ENCODE peak calls at places on chromosome 5, in eight cellular contexts. One of them, this sample, is unnamed.

GRCh38 chr5:61322738-61323429 is 9.2 kb upstream of the ZSWIM6 start:
- DNase-seq in H9: no peak
- DNase-seq in colonic mucosa: peak; percentile 78
- DNase-seq in CD8-positive, alpha-beta memory T cell: no peak
- DNase-seq in stomach: peak; percentile 69
- DNase-seq in esophagus muscularis mucosa: no peak
- DNase-seq in body of pancreas: peak; percentile 43
- DNase-seq in cardiac muscle cell: peak; percentile 76
- DNase-seq in this sample: no peak

GRCh38 chr5:72256536-72256935 is 63.5 kb downstream of the MRPS27 start:
- DNase-seq in CD8-positive, alpha-beta memory T cell: no peak
- DNase-seq in esophagus muscularis mucosa: no peak
- DNase-seq in stomach: no peak
- DNase-seq in body of pancreas: no peak
- DNase-seq in colonic mucosa: no peak
- DNase-seq in cardiac muscle cell: no peak
- DNase-seq in H9: no peak
- DNase-seq in this sample: no peak

GRCh38 chr5:92070786-92071185 is 687.7 kb upstream of the ARRDC3 start:
- DNase-seq in CD8-positive, alpha-beta memory T cell: no peak
- DNase-seq in body of pancreas: no peak
- DNase-seq in colonic mucosa: no peak
- DNase-seq in esophagus muscularis mucosa: no peak
- DNase-seq in cardiac muscle cell: no peak
- DNase-seq in stomach: no peak
- DNase-seq in H9: no peak
- DNase-seq in this sample: no peak

GRCh38 chr5:171425596-171426244 is 6.3 kb downstream of the FGF18 start:
- DNase-seq in colonic mucosa: no peak
- DNase-seq in stomach: peak; percentile 13
- DNase-seq in H9: peak; percentile 16
- DNase-seq in esophagus muscularis mucosa: no peak
- DNase-seq in cardiac muscle cell: no peak
- DNase-seq in body of pancreas: no peak
- DNase-seq in CD8-positive, alpha-beta memory T cell: no peak
- DNase-seq in this sample: no peak

GRCh38 chr5:35904443-35905132 is 33.8 kb downstream of the CAPSL start:
- DNase-seq in stomach: no peak
- DNase-seq in CD8-positive, alpha-beta memory T cell: no peak
- DNase-seq in body of pancreas: no peak
- DNase-seq in colonic mucosa: no peak
- DNase-seq in cardiac muscle cell: no peak
- DNase-seq in H9: no peak
- DNase-seq in esophagus muscularis mucosa: no peak
- DNase-seq in this sample: no peak

GRCh38 chr5:56862909-56863308 is 46.5 kb upstream of the SETD9 start:
- DNase-seq in body of pancreas: no peak
- DNase-seq in esophagus muscularis mucosa: no peak
- DNase-seq in colonic mucosa: no peak
- DNase-seq in H9: no peak
- DNase-seq in CD8-positive, alpha-beta memory T cell: no peak
- DNase-seq in stomach: no peak
- DNase-seq in cardiac muscle cell: no peak
- DNase-seq in this sample: no peak

GRCh38 chr5:140833993-140834392 is at the start of gene PCDHA7:
- DNase-seq in stomach: no peak
- DNase-seq in cardiac muscle cell: peak; percentile 34
- DNase-seq in CD8-positive, alpha-beta memory T cell: no peak
- DNase-seq in colonic mucosa: no peak
- DNase-seq in esophagus muscularis mucosa: no peak
- DNase-seq in H9: no peak
- DNase-seq in body of pancreas: no peak
- DNase-seq in this sample: no peak

GRCh38 chr5:137753986-137754235 is 252 bp downstream of the HNRNPA0 start:
- DNase-seq in stomach: no peak
- DNase-seq in body of pancreas: no peak
- DNase-seq in colonic mucosa: no peak
- DNase-seq in esophagus muscularis mucosa: peak; percentile 94
- DNase-seq in cardiac muscle cell: no peak
- DNase-seq in CD8-positive, alpha-beta memory T cell: no peak
- DNase-seq in H9: no peak
- DNase-seq in this sample: no peak

GRCh38 chr5:177023247-177023703 is 779 bp downstream of the ZNF346 start:
- DNase-seq in body of pancreas: no peak
- DNase-seq in stomach: no peak
- DNase-seq in CD8-positive, alpha-beta memory T cell: no peak
- DNase-seq in esophagus muscularis mucosa: no peak
- DNase-seq in cardiac muscle cell: peak; percentile 14
- DNase-seq in colonic mucosa: peak; percentile 21
- DNase-seq in H9: no peak
- DNase-seq in this sample: no peak

GRCh38 chr5:145752947-145753346 is 82.2 kb downstream of the PRELID2 start:
- DNase-seq in H9: no peak
- DNase-seq in CD8-positive, alpha-beta memory T cell: no peak
- DNase-seq in colonic mucosa: no peak
- DNase-seq in stomach: no peak
- DNase-seq in cardiac muscle cell: peak; percentile 20
- DNase-seq in esophagus muscularis mucosa: no peak
- DNase-seq in body of pancreas: no peak
- DNase-seq in this sample: no peak

GRCh38 chr5:59390074-59390659 is 503.4 kb downstream of the PDE4D start:
- DNase-seq in stomach: no peak
- DNase-seq in CD8-positive, alpha-beta memory T cell: no peak
- DNase-seq in esophagus muscularis mucosa: no peak
- DNase-seq in colonic mucosa: peak; percentile 32
- DNase-seq in H9: no peak
- DNase-seq in body of pancreas: peak; percentile 26
- DNase-seq in cardiac muscle cell: peak; percentile 59
- DNase-seq in this sample: peak; percentile 28

GRCh38 chr5:130992095-130992494 is 173.0 kb downstream of the HINT1 start:
- DNase-seq in cardiac muscle cell: peak; percentile 2
- DNase-seq in body of pancreas: no peak
- DNase-seq in H9: no peak
- DNase-seq in esophagus muscularis mucosa: no peak
- DNase-seq in CD8-positive, alpha-beta memory T cell: no peak
- DNase-seq in stomach: no peak
- DNase-seq in colonic mucosa: no peak
- DNase-seq in this sample: no peak

GRCh38 chr5:127320032-127320945 is 29.7 kb downstream of the MEGF10 start:
- DNase-seq in esophagus muscularis mucosa: no peak
- DNase-seq in H9: no peak
- DNase-seq in body of pancreas: peak; percentile 23
- DNase-seq in stomach: no peak
- DNase-seq in CD8-positive, alpha-beta memory T cell: no peak
- DNase-seq in colonic mucosa: no peak
- DNase-seq in cardiac muscle cell: peak; percentile 47
- DNase-seq in this sample: no peak

GRCh38 chr5:165039748-165040147 is 1534.3 kb downstream of the MAT2B start:
- DNase-seq in H9: no peak
- DNase-seq in colonic mucosa: no peak
- DNase-seq in esophagus muscularis mucosa: no peak
- DNase-seq in stomach: no peak
- DNase-seq in cardiac muscle cell: no peak
- DNase-seq in body of pancreas: no peak
- DNase-seq in CD8-positive, alpha-beta memory T cell: no peak
- DNase-seq in this sample: no peak

GRCh38 chr5:17355585-17356346 is 138.3 kb downstream of the BASP1 start:
- DNase-seq in cardiac muscle cell: no peak
- DNase-seq in esophagus muscularis mucosa: no peak
- DNase-seq in H9: no peak
- DNase-seq in CD8-positive, alpha-beta memory T cell: no peak
- DNase-seq in colonic mucosa: no peak
- DNase-seq in stomach: no peak
- DNase-seq in body of pancreas: no peak
- DNase-seq in this sample: no peak

GRCh38 chr5:174376726-174377373 is 331.3 kb downstream of the NSG2 start:
- DNase-seq in stomach: no peak
- DNase-seq in CD8-positive, alpha-beta memory T cell: no peak
- DNase-seq in body of pancreas: no peak
- DNase-seq in H9: no peak
- DNase-seq in colonic mucosa: no peak
- DNase-seq in cardiac muscle cell: no peak
- DNase-seq in esophagus muscularis mucosa: no peak
- DNase-seq in this sample: no peak

DNA sequence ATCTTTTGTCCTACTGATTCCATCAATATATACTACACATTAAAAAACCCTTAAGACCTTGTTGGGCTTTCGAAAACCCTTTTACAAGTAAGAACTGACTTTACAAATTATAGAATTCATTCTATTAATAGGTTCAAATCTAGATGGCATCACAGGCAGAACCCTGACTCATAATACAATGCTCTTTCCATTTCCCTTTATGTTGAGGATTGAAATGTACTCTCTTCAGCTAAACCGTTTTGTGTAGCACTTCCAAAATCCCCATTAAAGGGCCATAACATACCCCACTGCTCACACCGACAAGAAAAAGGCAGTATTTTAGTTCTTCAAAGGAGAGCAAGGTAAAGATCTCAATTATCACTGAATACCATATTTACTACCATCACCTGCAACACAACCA is 11.1 kb downstream of the CSNK1A1 start:
- DNase-seq in stomach: no peak
- DNase-seq in body of pancreas: no peak
- DNase-seq in H9: no peak
- DNase-seq in colonic mucosa: no peak
- DNase-seq in cardiac muscle cell: no peak
- DNase-seq in esophagus muscularis mucosa: no peak
- DNase-seq in CD8-positive, alpha-beta memory T cell: no peak
- DNase-seq in this sample: no peak
- H3K4me1 ChIP-seq in stomach: peaks cover 98% of the 10 kb centered on the region
- H3K4me1 ChIP-seq in body of pancreas: peaks cover 56% of the 10 kb centered on the region
- H3K4me1 ChIP-seq in H9: no peaks in the 10 kb centered on the region
- H3K4me1 ChIP-seq in colonic mucosa: peaks cover 6% of the 10 kb centered on the region
- H3K4me1 ChIP-seq in cardiac muscle cell: peaks cover 25% of the 10 kb centered on the region
- H3K4me1 ChIP-seq in esophagus muscularis mucosa: peaks cover 98% of the 10 kb centered on the region
- H3K4me1 ChIP-seq in CD8-positive, alpha-beta memory T cell: peaks cover 62% of the 10 kb centered on the region
- H3K4me1 ChIP-seq in this sample: peaks cover 29% of the 10 kb centered on the region

DNA sequence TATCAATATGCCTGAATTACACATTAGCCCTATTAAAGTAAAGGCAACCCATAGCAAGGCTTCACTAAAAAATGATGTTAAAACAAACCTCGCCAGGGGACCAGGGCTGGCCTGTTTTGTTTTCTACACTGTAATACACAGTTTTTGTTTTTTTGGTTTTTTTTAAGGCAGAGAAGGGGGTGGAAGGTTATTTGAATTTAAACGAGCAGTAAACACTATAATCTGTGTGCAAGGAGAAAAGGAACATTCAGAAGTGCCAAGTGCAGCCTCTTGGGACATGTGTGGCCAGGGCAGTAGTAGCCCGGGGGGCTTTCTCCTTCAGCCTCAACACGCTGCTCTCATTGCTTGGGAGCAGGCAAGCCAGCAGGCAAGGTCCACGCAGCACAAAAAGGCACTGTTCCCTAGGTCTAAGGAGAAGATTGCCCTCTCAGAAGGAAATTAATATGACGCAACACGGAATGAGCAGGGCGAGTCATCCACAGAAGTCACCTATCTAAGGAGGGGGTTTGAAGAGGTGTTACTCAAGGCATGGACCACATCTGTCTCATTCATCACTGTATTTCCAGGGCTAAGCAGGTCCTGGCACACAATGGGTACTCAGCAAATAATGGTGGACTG is 16.2 kb downstream of the SIL1 start:
- DNase-seq in colonic mucosa: peak; percentile 34
- DNase-seq in cardiac muscle cell: peak; percentile 57
- DNase-seq in body of pancreas: no peak
- DNase-seq in stomach: no peak
- DNase-seq in esophagus muscularis mucosa: no peak
- DNase-seq in CD8-positive, alpha-beta memory T cell: no peak
- DNase-seq in H9: no peak
- DNase-seq in this sample: no peak
- H3K4me1 ChIP-seq in colonic mucosa: peaks cover 5% of the 10 kb centered on the region
- H3K4me1 ChIP-seq in cardiac muscle cell: peaks cover 78% of the 10 kb centered on the region
- H3K4me1 ChIP-seq in body of pancreas: peaks cover 89% of the 10 kb centered on the region
- H3K4me1 ChIP-seq in stomach: peaks cover 97% of the 10 kb centered on the region
- H3K4me1 ChIP-seq in esophagus muscularis mucosa: peaks cover 97% of the 10 kb centered on the region
- H3K4me1 ChIP-seq in CD8-positive, alpha-beta memory T cell: no peaks in the 10 kb centered on the region
- H3K4me1 ChIP-seq in H9: no peaks in the 10 kb centered on the region
- H3K4me1 ChIP-seq in this sample: peaks cover 32% of the 10 kb centered on the region

DNA sequence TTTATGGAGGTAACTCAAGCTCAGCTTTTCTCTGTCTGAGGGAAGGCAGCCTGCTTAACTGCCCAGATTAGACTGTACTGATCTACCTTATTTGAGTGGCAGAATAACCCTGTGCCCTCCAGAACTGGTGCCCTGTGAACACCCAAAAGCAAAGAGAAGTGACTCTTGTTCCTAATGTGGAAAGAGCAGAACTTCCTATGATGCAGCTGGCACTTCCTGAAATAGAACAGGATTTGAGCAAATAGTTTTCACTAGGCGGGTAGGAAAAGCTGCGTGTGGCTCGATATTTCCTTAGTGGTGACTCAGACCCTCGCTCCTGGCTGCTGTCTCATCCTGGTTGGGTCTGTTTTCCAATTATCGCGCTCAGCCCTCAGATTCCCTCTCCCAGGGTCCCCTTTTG is 89.9 kb downstream of the SH3TC2 start:
- DNase-seq in esophagus muscularis mucosa: no peak
- DNase-seq in body of pancreas: peak; percentile 31
- DNase-seq in stomach: peak; percentile 35
- DNase-seq in cardiac muscle cell: peak; percentile 71
- DNase-seq in H9: no peak
- DNase-seq in CD8-positive, alpha-beta memory T cell: no peak
- DNase-seq in colonic mucosa: no peak
- DNase-seq in this sample: peak; percentile 20
- H3K4me1 ChIP-seq in esophagus muscularis mucosa: peaks cover 39% of the 10 kb centered on the region
- H3K4me1 ChIP-seq in body of pancreas: peaks cover 10% of the 10 kb centered on the region
- H3K4me1 ChIP-seq in stomach: peaks cover 36% of the 10 kb centered on the region
- H3K4me1 ChIP-seq in cardiac muscle cell: peaks cover 8% of the 10 kb centered on the region
- H3K4me1 ChIP-seq in H9: peaks cover 10% of the 10 kb centered on the region
- H3K4me1 ChIP-seq in CD8-positive, alpha-beta memory T cell: no peaks in the 10 kb centered on the region
- H3K4me1 ChIP-seq in colonic mucosa: no peaks in the 10 kb centered on the region
- H3K4me1 ChIP-seq in this sample: no peaks in the 10 kb centered on the region

GRCh38 chr5:180811012-180811622 is 8.5 kb upstream of the MGAT1 start:
- DNase-seq in body of pancreas: no peak
- DNase-seq in colonic mucosa: no peak
- DNase-seq in CD8-positive, alpha-beta memory T cell: no peak
- DNase-seq in esophagus muscularis mucosa: no peak
- DNase-seq in stomach: no peak
- DNase-seq in H9: no peak
- DNase-seq in cardiac muscle cell: no peak
- DNase-seq in this sample: peak; percentile 17

GRCh38 chr5:180810210-180811011 is 7.8 kb upstream of the MGAT1 start:
- DNase-seq in cardiac muscle cell: peak; percentile 97
- DNase-seq in H9: peak; percentile 95
- DNase-seq in esophagus muscularis mucosa: peak; percentile 99
- DNase-seq in body of pancreas: peak; percentile 96
- DNase-seq in stomach: peak; percentile 97
- DNase-seq in CD8-positive, alpha-beta memory T cell: peak; percentile 98
- DNase-seq in colonic mucosa: peak; percentile 99
- DNase-seq in this sample: peak; percentile 98

GRCh38 chr5:180815241-180816031 is 12.8 kb upstream of the MGAT1 start:
- DNase-seq in H9: no peak
- DNase-seq in body of pancreas: peak; percentile 22
- DNase-seq in colonic mucosa: no peak
- DNase-seq in esophagus muscularis mucosa: no peak
- DNase-seq in stomach: no peak
- DNase-seq in cardiac muscle cell: no peak
- DNase-seq in CD8-positive, alpha-beta memory T cell: no peak
- DNase-seq in this sample: no peak

GRCh38 chr5:180811623-180812119 is 9.1 kb upstream of the MGAT1 start:
- DNase-seq in colonic mucosa: no peak
- DNase-seq in body of pancreas: no peak
- DNase-seq in CD8-positive, alpha-beta memory T cell: no peak
- DNase-seq in H9: no peak
- DNase-seq in stomach: no peak
- DNase-seq in esophagus muscularis mucosa: no peak
- DNase-seq in cardiac muscle cell: no peak
- DNase-seq in this sample: peak; percentile 21

GRCh38 chr5:180813418-180813817 is 10.8 kb upstream of the MGAT1 start:
- DNase-seq in CD8-positive, alpha-beta memory T cell: no peak
- DNase-seq in H9: no peak
- DNase-seq in esophagus muscularis mucosa: no peak
- DNase-seq in stomach: no peak
- DNase-seq in colonic mucosa: no peak
- DNase-seq in cardiac muscle cell: no peak
- DNase-seq in body of pancreas: peak; percentile 2
- DNase-seq in this sample: peak; percentile 12
- H3K4me1 ChIP-seq in CD8-positive, alpha-beta memory T cell: peaks cover 42% of the 10 kb centered on the region
- H3K4me1 ChIP-seq in H9: peaks cover 5% of the 10 kb centered on the region
- H3K4me1 ChIP-seq in esophagus muscularis mucosa: peaks cover 51% of the 10 kb centered on the region
- H3K4me1 ChIP-seq in stomach: peaks cover 52% of the 10 kb centered on the region
- H3K4me1 ChIP-seq in colonic mucosa: peaks cover 11% of the 10 kb centered on the region
- H3K4me1 ChIP-seq in cardiac muscle cell: peaks cover 28% of the 10 kb centered on the region
- H3K4me1 ChIP-seq in body of pancreas: peaks cover 51% of the 10 kb centered on the region
- H3K4me1 ChIP-seq in this sample: peaks cover 39% of the 10 kb centered on the region

This sample was measured in testis.